ENCODE peak calls at places on chromosome 13, in four cellular contexts. X is mesenchymal stem cell; Y is activated naive CD4-positive, alpha-beta T cell treated with anti-CD3 and anti-CD28 coated beads, Interleukin-2, amount 50 U/mL, for 72 hours; I is dermis blood vessel endothelial cell. J is an unnamed sample.
A peak's percentile ranks its signal among the peaks of the same experiment; 100 is the strongest.

GRCh38 chr13:59898066-59898465 is 265.7 kb downstream of the DIAPH3 start:
- DNase-seq in Y (no peak), I (no peak), X (no peak), J (no peak)

GRCh38 chr13:39776439-39776838 is 121.0 kb downstream of the COG6 start:
- DNase-seq in X (peak; percentile 92), I (peak; percentile 59), Y (no peak), J (no peak)

GRCh38 chr13:36275190-36276002 is 22.2 kb downstream of the CCDC169 start:
- DNase-seq in X (peak; percentile 60), Y (no peak), I (peak; percentile 77), J (no peak)

GRCh38 chr13:67043901-67044300 is 186.2 kb downstream of the PCDH9 start:
- DNase-seq in Y (no peak), X (no peak), I (no peak), J (no peak)

GRCh38 chr13:80082396-80083096 is 258.4 kb downstream of the SPRY2 start:
- DNase-seq in I (peak; percentile 27), X (peak; percentile 22), Y (no peak), J (no peak)

GRCh38 chr13:76512676-76513277 is 373.4 kb downstream of the KCTD12 start:
- DNase-seq in Y (no peak), I (peak; percentile 98), X (peak; percentile 81), J (no peak)

GRCh38 chr13:33480561-33480960 is 195.0 kb upstream of the STARD13 start:
- DNase-seq in I (no peak), Y (no peak), X (no peak), J (no peak)

GRCh38 chr13:43939149-43939548 is 59.4 kb downstream of the LACC1 start:
- DNase-seq in X (no peak), Y (no peak), I (no peak), J (no peak)

J was measured in lung.